ENCODE peak calls at places on chromosomes 4 and X, in four cellular contexts. A is IMR-90, V is mesendoderm, Y is H1. C is an unnamed sample.

GRCh38 chr4:40628888-40629287 is 776 bp downstream of the RBM47 start:
- DNase-seq in V (peak; percentile 36), A (no peak), Y (no peak), C (no peak)

GRCh38 chr4:2366252-2367192 is 51.9 kb downstream of the ZFYVE28 start:
- DNase-seq in Y (no peak), A (peak; percentile 10), V (no peak), C (no peak)

GRCh38 chr4:140117946-140118345 is 36.0 kb downstream of the MAML3 start:
- DNase-seq in A (no peak), V (no peak), Y (no peak), C (no peak)

GRCh38 chr4:152516156-152516555 is 19.7 kb downstream of the FBXW7 start:
- DNase-seq in V (peak; percentile 58), Y (no peak), A (no peak), C (no peak)

GRCh38 chrX:32530802-32531403 is 680.4 kb downstream of the DMD start:
- DNase-seq in A (peak; percentile 52), Y (no peak), V (peak; percentile 48), C (no peak)

GRCh38 chr4:109801895-109802319 is at the start of gene CFI:
- DNase-seq in Y (no peak), A (peak; percentile 32), V (no peak), C (no peak)

GRCh38 chr4:83771113-83771705 is 235.3 kb downstream of the GPAT3 start:
- DNase-seq in Y (peak; percentile 36), A (peak; percentile 60), V (peak; percentile 77), C (peak; percentile 72)

GRCh38 chrX:8726031-8726652 is 5.8 kb downstream of the ANOS1 start:
- DNase-seq in Y (no peak), V (peak; percentile 85), A (no peak), C (no peak)

GRCh38 chr4:7945709-7946380 is 6.2 kb upstream of the AFAP1 start:
- DNase-seq in V (no peak), A (no peak), Y (no peak), C (no peak)

GRCh38 chrX:22202251-22202650 is 70.5 kb upstream of the CBLL2 start:
- DNase-seq in A (no peak), V (no peak), Y (no peak), C (no peak)
- H4K5ac ChIP-seq in A (no peak overlapping the region), V (no peak overlapping the region), Y (no peak overlapping the region), C (no peak overlapping the region)

DNA sequence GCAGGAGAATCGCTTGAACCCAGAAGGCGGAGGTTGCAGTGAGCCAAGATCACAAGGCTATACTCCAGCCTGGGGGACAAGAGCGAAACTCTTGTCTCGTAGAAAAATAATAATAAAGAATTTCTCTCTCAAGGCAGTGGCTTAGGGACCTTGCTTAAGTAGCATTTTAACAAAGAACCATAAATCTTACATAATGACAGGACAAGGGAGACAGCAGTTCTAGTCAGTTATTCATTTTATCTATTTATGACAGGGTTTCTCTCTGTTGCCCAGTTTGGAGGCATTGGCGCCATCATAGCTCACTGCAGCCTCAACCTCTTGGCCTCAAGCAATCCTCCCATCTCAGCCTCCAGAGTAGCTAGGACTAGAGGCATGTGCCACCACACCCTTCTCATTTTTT is 31.9 kb upstream of the NOCT start:
- DNase-seq in Y (no peak), V (no peak), A (no peak), C (peak; percentile 3)
- H2BK5ac ChIP-seq in Y (no peak overlapping the region), V (no peak overlapping the region), A (no peak overlapping the region), C (no peak overlapping the region)

DNA sequence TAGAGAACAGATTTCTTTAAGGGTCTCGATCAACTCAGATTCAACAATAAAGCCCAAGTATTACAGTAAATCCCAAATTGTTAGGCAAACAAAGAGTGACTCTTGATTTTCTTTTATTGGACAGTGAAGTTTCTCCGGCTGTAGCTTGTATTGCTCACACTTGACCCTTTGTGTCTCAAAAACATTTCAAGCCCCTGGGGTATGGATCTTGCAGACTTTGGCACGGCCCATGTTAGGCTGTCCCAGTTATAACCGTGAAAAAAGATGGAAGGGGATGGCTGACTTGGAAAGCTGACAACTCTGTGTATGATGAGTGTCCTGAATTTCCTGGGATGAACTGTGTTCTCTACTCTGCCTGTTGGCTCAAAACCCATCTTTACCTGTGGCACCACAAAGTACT is 356.1 kb downstream of the SLITRK2 start:
- DNase-seq in A (no peak), Y (no peak), V (no peak), C (no peak)
- H4K5ac ChIP-seq in A (no peak overlapping the region), Y (no peak overlapping the region), V (no peak overlapping the region), C (no peak overlapping the region)

GRCh38 chrX:16617382-16617781 is 32.6 kb upstream of the S100G start:
- DNase-seq in A (no peak), V (no peak), Y (no peak), C (no peak)
- H2BK5ac ChIP-seq in A (no peak overlapping the region), V (no peak overlapping the region), Y (no peak overlapping the region), C (no peak overlapping the region)